ENCODE peak calls at places on chromosomes 3 and 15, in eight cellular contexts. One of them, this sample, is unnamed.

GRCh38 chr3:98710008-98710672 is 53.0 kb upstream of the ST3GAL6 start:
- DNase-seq in iris pigment epithelial cell: no peak
- DNase-seq in frontal cortex: no peak
- DNase-seq in Peyer's patch: no peak
- DNase-seq in progenitor cell of endocrine pancreas: no peak
- DNase-seq in CD8-positive, alpha-beta T cell: no peak
- DNase-seq in stimulated activated CD8-positive, alpha-beta memory T cell treated with anti-CD3 and anti-CD28 coated beads, Interleukin-12 subunit alpha, Interleukin-12 subunit beta, amount 100 ng/mL, for 4 hours: no peak
- DNase-seq in pulmonary artery endothelial cell: no peak
- DNase-seq in this sample: no peak

GRCh38 chr15:92840149-92840548 is 60.0 kb upstream of the CHD2 start:
- DNase-seq in stimulated activated CD8-positive, alpha-beta memory T cell treated with anti-CD3 and anti-CD28 coated beads, Interleukin-12 subunit alpha, Interleukin-12 subunit beta, amount 100 ng/mL, for 4 hours: no peak
- DNase-seq in progenitor cell of endocrine pancreas: no peak
- DNase-seq in CD8-positive, alpha-beta T cell: no peak
- DNase-seq in Peyer's patch: no peak
- DNase-seq in pulmonary artery endothelial cell: no peak
- DNase-seq in frontal cortex: no peak
- DNase-seq in iris pigment epithelial cell: no peak
- DNase-seq in this sample: no peak

GRCh38 chr15:34514251-34514760 is 69.1 kb downstream of the GOLGA8B start:
- DNase-seq in frontal cortex: no peak
- DNase-seq in Peyer's patch: peak; percentile 56
- DNase-seq in CD8-positive, alpha-beta T cell: no peak
- DNase-seq in iris pigment epithelial cell: peak; percentile 7
- DNase-seq in stimulated activated CD8-positive, alpha-beta memory T cell treated with anti-CD3 and anti-CD28 coated beads, Interleukin-12 subunit alpha, Interleukin-12 subunit beta, amount 100 ng/mL, for 4 hours: peak; percentile 6
- DNase-seq in progenitor cell of endocrine pancreas: peak; percentile 32
- DNase-seq in pulmonary artery endothelial cell: no peak
- DNase-seq in this sample: no peak

GRCh38 chr15:88994286-88994685 is 81.1 kb upstream of the MFGE8 start:
- DNase-seq in frontal cortex: no peak
- DNase-seq in Peyer's patch: no peak
- DNase-seq in pulmonary artery endothelial cell: no peak
- DNase-seq in stimulated activated CD8-positive, alpha-beta memory T cell treated with anti-CD3 and anti-CD28 coated beads, Interleukin-12 subunit alpha, Interleukin-12 subunit beta, amount 100 ng/mL, for 4 hours: no peak
- DNase-seq in iris pigment epithelial cell: peak; percentile 22
- DNase-seq in progenitor cell of endocrine pancreas: no peak
- DNase-seq in CD8-positive, alpha-beta T cell: no peak
- DNase-seq in this sample: no peak

GRCh38 chr3:158678687-158679086 is 6.2 kb upstream of the LXN start:
- DNase-seq in progenitor cell of endocrine pancreas: no peak
- DNase-seq in CD8-positive, alpha-beta T cell: no peak
- DNase-seq in Peyer's patch: no peak
- DNase-seq in iris pigment epithelial cell: no peak
- DNase-seq in pulmonary artery endothelial cell: no peak
- DNase-seq in frontal cortex: no peak
- DNase-seq in stimulated activated CD8-positive, alpha-beta memory T cell treated with anti-CD3 and anti-CD28 coated beads, Interleukin-12 subunit alpha, Interleukin-12 subunit beta, amount 100 ng/mL, for 4 hours: no peak
- DNase-seq in this sample: no peak

GRCh38 chr15:26372712-26373111 is 400.2 kb downstream of the GABRB3 start:
- DNase-seq in stimulated activated CD8-positive, alpha-beta memory T cell treated with anti-CD3 and anti-CD28 coated beads, Interleukin-12 subunit alpha, Interleukin-12 subunit beta, amount 100 ng/mL, for 4 hours: no peak
- DNase-seq in iris pigment epithelial cell: no peak
- DNase-seq in progenitor cell of endocrine pancreas: no peak
- DNase-seq in pulmonary artery endothelial cell: no peak
- DNase-seq in CD8-positive, alpha-beta T cell: no peak
- DNase-seq in Peyer's patch: no peak
- DNase-seq in frontal cortex: no peak
- DNase-seq in this sample: no peak

GRCh38 chr3:161913786-161914389 is 417.3 kb downstream of the OTOL1 start:
- DNase-seq in pulmonary artery endothelial cell: no peak
- DNase-seq in frontal cortex: no peak
- DNase-seq in progenitor cell of endocrine pancreas: no peak
- DNase-seq in iris pigment epithelial cell: peak; percentile 84
- DNase-seq in Peyer's patch: no peak
- DNase-seq in stimulated activated CD8-positive, alpha-beta memory T cell treated with anti-CD3 and anti-CD28 coated beads, Interleukin-12 subunit alpha, Interleukin-12 subunit beta, amount 100 ng/mL, for 4 hours: no peak
- DNase-seq in CD8-positive, alpha-beta T cell: no peak
- DNase-seq in this sample: no peak

GRCh38 chr15:88057836-88058235 is 198.7 kb downstream of the NTRK3 start:
- DNase-seq in Peyer's patch: no peak
- DNase-seq in stimulated activated CD8-positive, alpha-beta memory T cell treated with anti-CD3 and anti-CD28 coated beads, Interleukin-12 subunit alpha, Interleukin-12 subunit beta, amount 100 ng/mL, for 4 hours: no peak
- DNase-seq in progenitor cell of endocrine pancreas: no peak
- DNase-seq in frontal cortex: no peak
- DNase-seq in iris pigment epithelial cell: no peak
- DNase-seq in CD8-positive, alpha-beta T cell: no peak
- DNase-seq in pulmonary artery endothelial cell: no peak
- DNase-seq in this sample: no peak

GRCh38 chr3:99952306-99952705 is 134.6 kb downstream of the CMSS1 start:
- DNase-seq in frontal cortex: no peak
- DNase-seq in progenitor cell of endocrine pancreas: no peak
- DNase-seq in CD8-positive, alpha-beta T cell: no peak
- DNase-seq in pulmonary artery endothelial cell: no peak
- DNase-seq in stimulated activated CD8-positive, alpha-beta memory T cell treated with anti-CD3 and anti-CD28 coated beads, Interleukin-12 subunit alpha, Interleukin-12 subunit beta, amount 100 ng/mL, for 4 hours: no peak
- DNase-seq in iris pigment epithelial cell: peak; percentile 54
- DNase-seq in Peyer's patch: no peak
- DNase-seq in this sample: no peak

GRCh38 chr3:140153736-140154135 is 218.8 kb downstream of the CLSTN2 start:
- DNase-seq in frontal cortex: no peak
- DNase-seq in pulmonary artery endothelial cell: no peak
- DNase-seq in Peyer's patch: no peak
- DNase-seq in progenitor cell of endocrine pancreas: no peak
- DNase-seq in stimulated activated CD8-positive, alpha-beta memory T cell treated with anti-CD3 and anti-CD28 coated beads, Interleukin-12 subunit alpha, Interleukin-12 subunit beta, amount 100 ng/mL, for 4 hours: no peak
- DNase-seq in CD8-positive, alpha-beta T cell: no peak
- DNase-seq in iris pigment epithelial cell: no peak
- DNase-seq in this sample: no peak

GRCh38 chr3:170809975-170810357 is 60.0 kb downstream of the RPL22L1 start:
- DNase-seq in Peyer's patch: no peak
- DNase-seq in pulmonary artery endothelial cell: no peak
- DNase-seq in iris pigment epithelial cell: peak; percentile 63
- DNase-seq in frontal cortex: no peak
- DNase-seq in progenitor cell of endocrine pancreas: no peak
- DNase-seq in CD8-positive, alpha-beta T cell: no peak
- DNase-seq in stimulated activated CD8-positive, alpha-beta memory T cell treated with anti-CD3 and anti-CD28 coated beads, Interleukin-12 subunit alpha, Interleukin-12 subunit beta, amount 100 ng/mL, for 4 hours: no peak
- DNase-seq in this sample: no peak

GRCh38 chr15:34119291-34119690 is 17.4 kb downstream of the PGBD4 start:
- DNase-seq in CD8-positive, alpha-beta T cell: no peak
- DNase-seq in iris pigment epithelial cell: peak; percentile 13
- DNase-seq in pulmonary artery endothelial cell: no peak
- DNase-seq in stimulated activated CD8-positive, alpha-beta memory T cell treated with anti-CD3 and anti-CD28 coated beads, Interleukin-12 subunit alpha, Interleukin-12 subunit beta, amount 100 ng/mL, for 4 hours: no peak
- DNase-seq in frontal cortex: no peak
- DNase-seq in Peyer's patch: no peak
- DNase-seq in progenitor cell of endocrine pancreas: no peak
- DNase-seq in this sample: no peak

GRCh38 chr3:46878796-46879436 is 1.4 kb downstream of the PTH1R start:
- DNase-seq in frontal cortex: no peak
- DNase-seq in pulmonary artery endothelial cell: no peak
- DNase-seq in stimulated activated CD8-positive, alpha-beta memory T cell treated with anti-CD3 and anti-CD28 coated beads, Interleukin-12 subunit alpha, Interleukin-12 subunit beta, amount 100 ng/mL, for 4 hours: no peak
- DNase-seq in iris pigment epithelial cell: no peak
- DNase-seq in progenitor cell of endocrine pancreas: no peak
- DNase-seq in Peyer's patch: no peak
- DNase-seq in CD8-positive, alpha-beta T cell: no peak
- DNase-seq in this sample: no peak

GRCh38 chr15:40930430-40931299 is 1.5 kb downstream of the DLL4 start:
- DNase-seq in progenitor cell of endocrine pancreas: peak; percentile 81
- DNase-seq in pulmonary artery endothelial cell: peak; percentile 84
- DNase-seq in iris pigment epithelial cell: peak; percentile 38
- DNase-seq in frontal cortex: no peak
- DNase-seq in Peyer's patch: peak; percentile 78
- DNase-seq in stimulated activated CD8-positive, alpha-beta memory T cell treated with anti-CD3 and anti-CD28 coated beads, Interleukin-12 subunit alpha, Interleukin-12 subunit beta, amount 100 ng/mL, for 4 hours: peak; percentile 24
- DNase-seq in CD8-positive, alpha-beta T cell: no peak
- DNase-seq in this sample: peak; percentile 70

GRCh38 chr15:50968353-50968752 is 59.9 kb downstream of the AP4E1 start:
- DNase-seq in pulmonary artery endothelial cell: no peak
- DNase-seq in stimulated activated CD8-positive, alpha-beta memory T cell treated with anti-CD3 and anti-CD28 coated beads, Interleukin-12 subunit alpha, Interleukin-12 subunit beta, amount 100 ng/mL, for 4 hours: no peak
- DNase-seq in frontal cortex: no peak
- DNase-seq in CD8-positive, alpha-beta T cell: no peak
- DNase-seq in progenitor cell of endocrine pancreas: no peak
- DNase-seq in iris pigment epithelial cell: peak; percentile 44
- DNase-seq in Peyer's patch: no peak
- DNase-seq in this sample: no peak

GRCh38 chr3:156749244-156749643 is 74.9 kb downstream of the TIPARP start:
- DNase-seq in pulmonary artery endothelial cell: no peak
- DNase-seq in iris pigment epithelial cell: no peak
- DNase-seq in frontal cortex: no peak
- DNase-seq in progenitor cell of endocrine pancreas: no peak
- DNase-seq in stimulated activated CD8-positive, alpha-beta memory T cell treated with anti-CD3 and anti-CD28 coated beads, Interleukin-12 subunit alpha, Interleukin-12 subunit beta, amount 100 ng/mL, for 4 hours: no peak
- DNase-seq in CD8-positive, alpha-beta T cell: no peak
- DNase-seq in Peyer's patch: no peak
- DNase-seq in this sample: no peak

GRCh38 chr15:49331951-49332350 is 91.1 kb upstream of the FGF7 start:
- DNase-seq in progenitor cell of endocrine pancreas: no peak
- DNase-seq in Peyer's patch: no peak
- DNase-seq in iris pigment epithelial cell: peak; percentile 19
- DNase-seq in CD8-positive, alpha-beta T cell: no peak
- DNase-seq in frontal cortex: no peak
- DNase-seq in pulmonary artery endothelial cell: no peak
- DNase-seq in stimulated activated CD8-positive, alpha-beta memory T cell treated with anti-CD3 and anti-CD28 coated beads, Interleukin-12 subunit alpha, Interleukin-12 subunit beta, amount 100 ng/mL, for 4 hours: no peak
- DNase-seq in this sample: no peak

GRCh38 chr3:150061288-150062018 is 90.8 kb upstream of the PFN2 start:
- DNase-seq in pulmonary artery endothelial cell: no peak
- DNase-seq in progenitor cell of endocrine pancreas: no peak
- DNase-seq in Peyer's patch: no peak
- DNase-seq in CD8-positive, alpha-beta T cell: no peak
- DNase-seq in frontal cortex: no peak
- DNase-seq in stimulated activated CD8-positive, alpha-beta memory T cell treated with anti-CD3 and anti-CD28 coated beads, Interleukin-12 subunit alpha, Interleukin-12 subunit beta, amount 100 ng/mL, for 4 hours: no peak
- DNase-seq in iris pigment epithelial cell: no peak
- DNase-seq in this sample: no peak

GRCh38 chr3:178320481-178321352 is 215.5 kb upstream of the KCNMB2 start:
- DNase-seq in frontal cortex: no peak
- DNase-seq in progenitor cell of endocrine pancreas: no peak
- DNase-seq in stimulated activated CD8-positive, alpha-beta memory T cell treated with anti-CD3 and anti-CD28 coated beads, Interleukin-12 subunit alpha, Interleukin-12 subunit beta, amount 100 ng/mL, for 4 hours: no peak
- DNase-seq in Peyer's patch: no peak
- DNase-seq in iris pigment epithelial cell: peak; percentile 85
- DNase-seq in pulmonary artery endothelial cell: peak; percentile 45
- DNase-seq in CD8-positive, alpha-beta T cell: no peak
- DNase-seq in this sample: peak; percentile 8

GRCh38 chr3:170007031-170007663 is 30.6 kb upstream of the GPR160 start:
- DNase-seq in Peyer's patch: no peak
- DNase-seq in CD8-positive, alpha-beta T cell: no peak
- DNase-seq in iris pigment epithelial cell: peak; percentile 95
- DNase-seq in pulmonary artery endothelial cell: no peak
- DNase-seq in progenitor cell of endocrine pancreas: no peak
- DNase-seq in frontal cortex: no peak
- DNase-seq in stimulated activated CD8-positive, alpha-beta memory T cell treated with anti-CD3 and anti-CD28 coated beads, Interleukin-12 subunit alpha, Interleukin-12 subunit beta, amount 100 ng/mL, for 4 hours: no peak
- DNase-seq in this sample: no peak

GRCh38 chr3:146974001-146974400 is 368.9 kb upstream of the PLSCR5 start:
- DNase-seq in progenitor cell of endocrine pancreas: no peak
- DNase-seq in frontal cortex: no peak
- DNase-seq in stimulated activated CD8-positive, alpha-beta memory T cell treated with anti-CD3 and anti-CD28 coated beads, Interleukin-12 subunit alpha, Interleukin-12 subunit beta, amount 100 ng/mL, for 4 hours: no peak
- DNase-seq in Peyer's patch: no peak
- DNase-seq in iris pigment epithelial cell: no peak
- DNase-seq in pulmonary artery endothelial cell: no peak
- DNase-seq in CD8-positive, alpha-beta T cell: no peak
- DNase-seq in this sample: no peak

GRCh38 chr15:74869372-74869725 is 3.8 kb downstream of the SCAMP2 start:
- DNase-seq in iris pigment epithelial cell: no peak
- DNase-seq in stimulated activated CD8-positive, alpha-beta memory T cell treated with anti-CD3 and anti-CD28 coated beads, Interleukin-12 subunit alpha, Interleukin-12 subunit beta, amount 100 ng/mL, for 4 hours: no peak
- DNase-seq in progenitor cell of endocrine pancreas: no peak
- DNase-seq in pulmonary artery endothelial cell: no peak
- DNase-seq in frontal cortex: no peak
- DNase-seq in CD8-positive, alpha-beta T cell: no peak
- DNase-seq in Peyer's patch: no peak
- DNase-seq in this sample: no peak

GRCh38 chr3:45509038-45509767 is 85.3 kb upstream of the LIMD1 start:
- DNase-seq in frontal cortex: peak; percentile 52
- DNase-seq in stimulated activated CD8-positive, alpha-beta memory T cell treated with anti-CD3 and anti-CD28 coated beads, Interleukin-12 subunit alpha, Interleukin-12 subunit beta, amount 100 ng/mL, for 4 hours: no peak
- DNase-seq in Peyer's patch: no peak
- DNase-seq in pulmonary artery endothelial cell: no peak
- DNase-seq in progenitor cell of endocrine pancreas: no peak
- DNase-seq in iris pigment epithelial cell: peak; percentile 99
- DNase-seq in CD8-positive, alpha-beta T cell: no peak
- DNase-seq in this sample: no peak

GRCh38 chr3:17258823-17259436 is 374.2 kb downstream of the PLCL2 start:
- DNase-seq in stimulated activated CD8-positive, alpha-beta memory T cell treated with anti-CD3 and anti-CD28 coated beads, Interleukin-12 subunit alpha, Interleukin-12 subunit beta, amount 100 ng/mL, for 4 hours: no peak
- DNase-seq in progenitor cell of endocrine pancreas: no peak
- DNase-seq in pulmonary artery endothelial cell: no peak
- DNase-seq in frontal cortex: peak; percentile 8
- DNase-seq in iris pigment epithelial cell: peak; percentile 29
- DNase-seq in Peyer's patch: no peak
- DNase-seq in CD8-positive, alpha-beta T cell: no peak
- DNase-seq in this sample: no peak

GRCh38 chr3:64455351-64455750 is 230.1 kb upstream of the PRICKLE2 start:
- DNase-seq in pulmonary artery endothelial cell: no peak
- DNase-seq in Peyer's patch: no peak
- DNase-seq in frontal cortex: no peak
- DNase-seq in progenitor cell of endocrine pancreas: no peak
- DNase-seq in stimulated activated CD8-positive, alpha-beta memory T cell treated with anti-CD3 and anti-CD28 coated beads, Interleukin-12 subunit alpha, Interleukin-12 subunit beta, amount 100 ng/mL, for 4 hours: no peak
- DNase-seq in iris pigment epithelial cell: no peak
- DNase-seq in CD8-positive, alpha-beta T cell: no peak
- DNase-seq in this sample: no peak

GRCh38 chr15:40936234-40936708 is 7.1 kb downstream of the DLL4 start:
- DNase-seq in stimulated activated CD8-positive, alpha-beta memory T cell treated with anti-CD3 and anti-CD28 coated beads, Interleukin-12 subunit alpha, Interleukin-12 subunit beta, amount 100 ng/mL, for 4 hours: no peak
- DNase-seq in pulmonary artery endothelial cell: no peak
- DNase-seq in iris pigment epithelial cell: no peak
- DNase-seq in progenitor cell of endocrine pancreas: no peak
- DNase-seq in Peyer's patch: no peak
- DNase-seq in CD8-positive, alpha-beta T cell: no peak
- DNase-seq in frontal cortex: no peak
- DNase-seq in this sample: no peak

GRCh38 chr15:58070801-58071418 is 5.4 kb upstream of the ALDH1A2 start:
- DNase-seq in pulmonary artery endothelial cell: peak; percentile 13
- DNase-seq in Peyer's patch: peak; percentile 73
- DNase-seq in stimulated activated CD8-positive, alpha-beta memory T cell treated with anti-CD3 and anti-CD28 coated beads, Interleukin-12 subunit alpha, Interleukin-12 subunit beta, amount 100 ng/mL, for 4 hours: no peak
- DNase-seq in CD8-positive, alpha-beta T cell: no peak
- DNase-seq in iris pigment epithelial cell: peak; percentile 57
- DNase-seq in frontal cortex: no peak
- DNase-seq in progenitor cell of endocrine pancreas: peak; percentile 51
- DNase-seq in this sample: no peak

GRCh38 chr3:185560676-185561075 is 8.3 kb upstream of the LIPH start:
- DNase-seq in CD8-positive, alpha-beta T cell: no peak
- DNase-seq in progenitor cell of endocrine pancreas: no peak
- DNase-seq in frontal cortex: no peak
- DNase-seq in stimulated activated CD8-positive, alpha-beta memory T cell treated with anti-CD3 and anti-CD28 coated beads, Interleukin-12 subunit alpha, Interleukin-12 subunit beta, amount 100 ng/mL, for 4 hours: no peak
- DNase-seq in pulmonary artery endothelial cell: no peak
- DNase-seq in iris pigment epithelial cell: no peak
- DNase-seq in Peyer's patch: no peak
- DNase-seq in this sample: no peak

GRCh38 chr15:92809880-92810361 is 90.2 kb upstream of the CHD2 start:
- DNase-seq in CD8-positive, alpha-beta T cell: no peak
- DNase-seq in frontal cortex: no peak
- DNase-seq in progenitor cell of endocrine pancreas: no peak
- DNase-seq in pulmonary artery endothelial cell: no peak
- DNase-seq in iris pigment epithelial cell: peak; percentile 65
- DNase-seq in Peyer's patch: no peak
- DNase-seq in stimulated activated CD8-positive, alpha-beta memory T cell treated with anti-CD3 and anti-CD28 coated beads, Interleukin-12 subunit alpha, Interleukin-12 subunit beta, amount 100 ng/mL, for 4 hours: no peak
- DNase-seq in this sample: peak; percentile 54

GRCh38 chr15:87597346-87598052 is 659.0 kb downstream of the NTRK3 start:
- DNase-seq in pulmonary artery endothelial cell: no peak
- DNase-seq in progenitor cell of endocrine pancreas: no peak
- DNase-seq in frontal cortex: no peak
- DNase-seq in Peyer's patch: no peak
- DNase-seq in iris pigment epithelial cell: no peak
- DNase-seq in stimulated activated CD8-positive, alpha-beta memory T cell treated with anti-CD3 and anti-CD28 coated beads, Interleukin-12 subunit alpha, Interleukin-12 subunit beta, amount 100 ng/mL, for 4 hours: no peak
- DNase-seq in CD8-positive, alpha-beta T cell: no peak
- DNase-seq in this sample: no peak